ENCODE peak calls at places on chromosomes 4 and X, in six cellular contexts. F, A, R, M, Q and C are unnamed samples.

GRCh38 chr4:141416219-141416618 is 195.5 kb downstream of the ZNF330 start:
- DNase-seq in F (no peak), A (no peak), M (no peak), R (no peak), Q (no peak), C (no peak)

GRCh38 chrX:2578864-2579263 is 78.1 kb upstream of the DHRSX start:
- DNase-seq in M (no peak), F (no peak), R (no peak), Q (no peak), A (no peak), C (no peak)

GRCh38 chr4:534101-534575 is 35.1 kb downstream of the PIGG start:
- DNase-seq in Q (no peak), R (no peak), F (no peak), M (no peak), A (no peak), C (no peak)

GRCh38 chrX:139929876-139930275 is 3.0 kb downstream of the ATP11C start:
- DNase-seq in Q (no peak), A (no peak), F (no peak), R (no peak), M (no peak), C (no peak)

GRCh38 chr4:53365121-53365485 is 758 bp downstream of the SCFD2 start:
- DNase-seq in R (no peak), M (no peak), F (no peak), Q (no peak), A (peak; percentile 14), C (no peak)

GRCh38 chrX:135095715-135096114 is 24.6 kb downstream of the ETDB start:
- DNase-seq in Q (no peak), F (no peak), A (no peak), R (no peak), M (no peak), C (no peak)

GRCh38 chrX:5142644-5143043 is 1086.0 kb downstream of the NLGN4X start:
- DNase-seq in F (no peak), Q (no peak), R (no peak), A (no peak), M (no peak), C (no peak)

GRCh38 chr4:797066-797465 is 28.9 kb downstream of the CPLX1 start:
- DNase-seq in A (no peak), M (no peak), Q (no peak), F (peak; percentile 60), R (no peak), C (no peak)

GRCh38 chr4:8744083-8744805 is 127.4 kb downstream of the HMX1 start:
- DNase-seq in R (no peak), Q (no peak), M (no peak), A (no peak), F (no peak), C (no peak)

GRCh38 chr4:113845138-113845537 is 83.6 kb upstream of the CAMK2D start:
- DNase-seq in R (no peak), M (no peak), A (no peak), Q (no peak), F (no peak), C (no peak)

GRCh38 chr4:146059153-146059552 is 116.4 kb upstream of the LSM6 start:
- DNase-seq in M (no peak), F (no peak), A (no peak), R (no peak), Q (no peak), C (no peak)

GRCh38 chrX:133980406-133980805 is 5.0 kb downstream of the GPC3 start:
- DNase-seq in F (no peak), Q (no peak), A (no peak), M (no peak), R (no peak), C (no peak)

GRCh38 chrX:41452565-41452964 is 5.4 kb downstream of the NYX start:
- DNase-seq in A (no peak), Q (no peak), F (no peak), M (no peak), R (peak; percentile 26), C (no peak)

GRCh38 chrX:45505214-45505613 is 304.5 kb upstream of the DIPK2B start:
- DNase-seq in A (no peak), R (peak; percentile 54), Q (no peak), M (no peak), F (no peak), C (no peak)

GRCh38 chr4:24260922-24261581 is 323.3 kb downstream of the DHX15 start:
- DNase-seq in F (no peak), A (no peak), R (no peak), Q (no peak), M (no peak), C (no peak)

GRCh38 chrX:9519546-9520210 is 54.8 kb downstream of the TBL1X start:
- DNase-seq in R (no peak), M (no peak), Q (no peak), A (peak; percentile 56), F (no peak), C (no peak)

GRCh38 chr4:732911-733630 is 27.4 kb downstream of the PCGF3 start:
- DNase-seq in Q (no peak), M (no peak), F (no peak), A (no peak), R (no peak), C (no peak)

GRCh38 chr4:24923550-24923949 is 10.7 kb upstream of the CCDC149 start:
- DNase-seq in M (no peak), R (no peak), F (no peak), A (no peak), Q (no peak), C (no peak)

GRCh38 chr4:172865531-172866127 is 303.0 kb upstream of the GALNT7 start:
- DNase-seq in M (no peak), R (no peak), F (no peak), A (no peak), Q (no peak), C (no peak)

GRCh38 chr4:1010522-1011021 is 854 bp upstream of the FGFRL1 start:
- DNase-seq in A (no peak), M (peak; percentile 33), Q (no peak), R (peak; percentile 85), F (no peak), C (peak; percentile 78)

GRCh38 chr4:147733614-147734344 is 1.9 kb downstream of the ARHGAP10 start:
- DNase-seq in F (no peak), Q (no peak), R (no peak), A (peak; percentile 52), M (no peak), C (no peak)

GRCh38 chrX:81021478-81021877 is 180.2 kb downstream of the HMGN5 start:
- DNase-seq in M (no peak), A (no peak), F (no peak), Q (no peak), R (no peak), C (no peak)

GRCh38 chr4:105715692-105716278 is 7.2 kb downstream of the GSTCD start:
- DNase-seq in Q (no peak), R (peak; percentile 32), A (peak; percentile 28), F (no peak), M (no peak), C (no peak)

GRCh38 chrX:128518508-128518907 is 466.3 kb upstream of the ACTRT1 start:
- DNase-seq in R (no peak), F (peak; percentile 2), A (peak; percentile 3), M (no peak), Q (no peak), C (no peak)

GRCh38 chr4:29549308-29549707 is 1170.9 kb upstream of the PCDH7 start:
- DNase-seq in M (no peak), A (no peak), F (no peak), Q (no peak), R (no peak), C (no peak)

GRCh38 chr4:54015421-54016065 is 48.9 kb downstream of the CHIC2 start:
- DNase-seq in M (no peak), F (no peak), Q (no peak), A (peak; percentile 28), R (no peak), C (no peak)

GRCh38 chr4:138868562-138868961 is 147.0 kb upstream of the NOCT start:
- DNase-seq in Q (no peak), R (no peak), A (no peak), F (no peak), M (no peak), C (no peak)

GRCh38 chr4:38805530-38806145 is 1.0 kb upstream of the TLR1 start:
- DNase-seq in Q (no peak), F (no peak), M (no peak), A (no peak), R (no peak), C (no peak)

GRCh38 chr4:23680616-23681518 is 209.0 kb downstream of the PPARGC1A start:
- DNase-seq in F (no peak), A (no peak), R (no peak), M (no peak), Q (no peak), C (no peak)

GRCh38 chr4:125085-125820 is 952 bp downstream of the ZNF718 start:
- DNase-seq in R (no peak), A (peak; percentile 73), F (no peak), M (no peak), Q (no peak), C (peak; percentile 14)